ENCODE peak calls at places on chromosomes 7 and 10, in ten cellular contexts. M is IMR-90, C is HCT116, R is gastrocnemius medialis, B is suprapubic skin, K is A549, V is testis, G is transverse colon, E is GM12892, N is HepG2. F is an unnamed sample.

GRCh38 chr10:27687326-27687725 is 58.3 kb downstream of the MKX start:
- DNase-seq in K (no peak), M (peak), E (no peak), N (no peak), R (no peak), G (no peak), V (no peak), C (no peak), B (no peak), F (no peak)

GRCh38 chr10:15737635-15738034 is 17.9 kb upstream of the ITGA8 start:
- DNase-seq in K (no peak), M (no peak), E (no peak), V (no peak), N (no peak), C (no peak), G (no peak), R (no peak), B (no peak), F (no peak)

GRCh38 chr7:108662783-108663182 is 93.1 kb downstream of the DNAJB9 start:
- DNase-seq in N (no peak), C (no peak), G (no peak), M (no peak), V (no peak), R (no peak), E (no peak), K (no peak), B (no peak), F (no peak)

GRCh38 chr10:90912854-90913479 is 7.9 kb downstream of the ANKRD1 start:
- DNase-seq in R (no peak), V (no peak), G (no peak), M (no peak), E (no peak), C (no peak), K (no peak), B (no peak), N (no peak), F (no peak)

GRCh38 chr10:116164291-116164690 is 108.7 kb downstream of the GFRA1 start:
- DNase-seq in R (no peak), E (no peak), V (no peak), M (no peak), N (no peak), G (no peak), K (no peak), C (no peak), B (no peak), F (no peak)

GRCh38 chr10:100817268-100817839 is 72.0 kb downstream of the PAX2 start:
- DNase-seq in K (no peak), N (no peak), B (no peak), R (no peak), E (no peak), M (no peak), V (no peak), G (no peak), C (no peak), F (no peak)

GRCh38 chr10:46553238-46554049 is 3.0 kb downstream of the GPRIN2 start:
- DNase-seq in G (peak), R (no peak), M (no peak), K (no peak), B (peak), V (peak), E (no peak), N (no peak), C (no peak), F (no peak)

GRCh38 chr7:95950698-95951097 is 178.3 kb downstream of the DYNC1I1 start:
- DNase-seq in V (no peak), M (no peak), K (no peak), G (no peak), B (no peak), C (no peak), E (no peak), R (no peak), N (no peak), F (no peak)

GRCh38 chr10:26374426-26374825 is 63.7 kb upstream of the APBB1IP start:
- DNase-seq in G (no peak), K (no peak), R (no peak), M (no peak), B (no peak), E (no peak), N (no peak), V (no peak), C (no peak), F (no peak)

DNA sequence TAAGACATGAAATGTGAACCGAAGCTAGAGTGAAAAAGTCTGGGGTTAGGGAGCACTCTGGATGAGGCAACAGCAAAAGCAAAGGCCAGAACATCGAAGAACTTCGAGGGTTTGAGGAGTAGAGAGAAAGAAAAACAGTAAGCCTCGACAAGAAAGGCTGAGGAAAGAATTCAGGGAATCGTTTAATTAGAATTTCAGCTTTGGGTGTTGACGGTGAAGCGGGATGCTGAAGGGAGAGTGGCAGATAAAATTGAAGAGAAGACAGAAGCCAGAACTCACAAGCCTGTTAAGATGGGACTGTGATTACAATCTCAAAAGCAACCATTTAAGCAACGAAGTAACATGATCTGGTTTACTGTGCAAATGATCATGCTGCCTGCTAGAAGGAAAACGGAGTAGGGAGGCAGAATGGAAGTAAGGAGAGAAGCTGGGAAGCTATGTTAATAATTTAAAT is 2.1 kb downstream of the TRDMT1 start:
- DNase-seq in V (no peak), C (no peak), N (no peak), R (no peak), M (peak), B (no peak), E (no peak), K (no peak), G (no peak), F (no peak)
- TF ChIP-seq POLR2A in V (no peak), C (no peak), N (no peak), R (peak), M (no peak), B (no peak), E (no peak), K (no peak), G (no peak), F (no peak)

GRCh38 chr7:116952640-116953371 is 495 bp upstream of the ST7 start:
- DNase-seq in V (peak), E (no peak), K (peak), C (peak), B (peak), M (peak), R (peak), N (peak), G (peak), F (no peak)

GRCh38 chr7:116955340-116955739 is 2.0 kb downstream of the ST7 start:
- DNase-seq in V (no peak), G (no peak), N (no peak), E (no peak), R (no peak), K (no peak), M (no peak), C (no peak), B (no peak), F (no peak)

GRCh38 chr7:116953372-116953726 is at the start of gene ST7:
- DNase-seq in M (peak), C (peak), N (peak), R (peak), B (no peak), G (peak), K (peak), E (peak), V (peak), F (peak)

GRCh38 chr7:116954443-116954838 is 1.1 kb downstream of the ST7 start:
- DNase-seq in C (no peak), K (no peak), N (no peak), V (no peak), B (no peak), R (no peak), E (no peak), M (no peak), G (no peak), F (no peak)

GRCh38 chr7:116953727-116954442 is 584 bp downstream of the ST7 start:
- DNase-seq in V (peak), N (peak), E (peak), R (peak), B (peak), M (peak), C (peak), K (peak), G (peak), F (peak)
- TF ChIP-seq POLR2A in V (no peak), N (peak), E (peak), R (peak), B (no peak), M (peak), C (no peak), K (no peak), G (peak), F (peak)

GRCh38 chr7:119026391-119026790 is 801.9 kb downstream of the ANKRD7 start:
- DNase-seq in C (no peak), R (no peak), V (no peak), E (no peak), K (no peak), M (no peak), G (no peak), N (no peak), B (no peak), F (no peak)
- TF ChIP-seq POLR2A in C (no peak), R (no peak), V (no peak), E (no peak), K (no peak), M (no peak), G (no peak), N (no peak), B (no peak), F (no peak)

DNA sequence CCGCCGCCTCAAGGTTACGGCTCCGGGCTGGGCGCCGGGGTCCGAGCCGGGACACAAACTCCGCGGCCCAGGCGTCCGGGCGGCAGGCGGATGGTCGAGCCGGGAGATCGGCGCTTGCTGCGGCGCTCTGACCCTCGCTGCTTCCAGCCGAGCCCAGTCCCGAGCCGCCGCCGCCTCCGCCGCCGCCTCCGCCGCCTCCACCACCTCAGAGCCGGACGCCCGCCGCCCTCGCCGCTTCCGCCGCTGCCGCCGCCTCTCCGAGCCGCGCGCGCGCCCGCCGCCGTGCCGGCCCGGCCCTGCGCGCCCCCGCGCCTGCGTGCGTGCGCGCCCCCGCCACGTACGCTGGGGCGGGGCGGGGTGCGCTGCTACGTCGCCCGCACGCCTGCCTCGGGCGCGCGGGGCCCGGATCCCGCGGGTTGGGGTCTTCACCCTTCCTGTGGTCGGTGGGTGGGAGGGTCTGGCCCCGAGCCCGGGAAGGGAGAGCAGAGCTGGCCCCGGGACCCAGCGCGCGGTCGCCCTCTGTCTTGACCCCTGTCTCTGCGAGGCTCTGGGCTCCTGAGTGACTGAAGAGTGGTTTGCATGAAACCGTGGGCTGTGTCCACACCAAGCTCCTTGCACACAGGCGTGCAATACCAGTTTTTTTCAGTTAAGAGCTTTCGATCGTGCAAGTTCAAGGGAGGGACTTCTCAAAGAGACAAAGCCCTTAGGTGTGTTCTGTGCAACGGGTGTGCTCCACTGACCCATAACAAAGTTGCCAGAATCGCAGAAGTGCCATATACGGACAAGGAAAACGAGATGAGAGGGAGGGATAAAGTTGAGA is at the start of gene SMURF1:
- DNase-seq in G (peak), N (peak), B (peak), K (peak), R (peak), M (peak), E (peak), C (no peak), V (peak), F (peak)
- TF ChIP-seq POLR2A in G (peak), N (peak), B (peak), K (peak), R (peak), M (no peak), E (peak), C (peak), V (no peak), F (peak)

GRCh38 chr7:44978511-44979366 is at the start of gene MYO1G:
- DNase-seq in E (no peak), K (no peak), V (no peak), N (no peak), C (no peak), M (no peak), G (peak), R (no peak), B (no peak), F (no peak)
- TF ChIP-seq POLR2A in E (peak), K (no peak), V (no peak), N (no peak), C (no peak), M (no peak), G (no peak), R (no peak), B (no peak), F (no peak)

GRCh38 chr7:131540491-131541162 is 15.8 kb downstream of the PODXL start:
- DNase-seq in C (no peak), R (peak), V (peak), M (no peak), K (peak), B (no peak), N (peak), E (no peak), G (no peak), F (no peak)
- TF ChIP-seq POLR2A in C (no peak), R (no peak), V (no peak), M (no peak), K (no peak), B (no peak), N (no peak), E (no peak), G (no peak), F (no peak)

GRCh38 chr10:104022020-104022419 is 55.1 kb downstream of the SLK start:
- DNase-seq in G (no peak), M (no peak), C (no peak), B (no peak), V (no peak), K (no peak), N (no peak), E (no peak), R (no peak), F (no peak)
- TF ChIP-seq POLR2A in G (no peak), M (no peak), C (no peak), B (no peak), V (no peak), K (no peak), N (no peak), E (no peak), R (no peak), F (no peak)

GRCh38 chr7:128100225-128100948 is 69.2 kb upstream of the LRRC4 start:
- DNase-seq in M (no peak), N (no peak), G (no peak), B (no peak), C (no peak), V (no peak), R (no peak), K (no peak), E (no peak), F (no peak)
- TF ChIP-seq POLR2A in M (no peak), N (no peak), G (no peak), B (no peak), C (no peak), V (no peak), R (no peak), K (no peak), E (no peak), F (no peak)

DNA sequence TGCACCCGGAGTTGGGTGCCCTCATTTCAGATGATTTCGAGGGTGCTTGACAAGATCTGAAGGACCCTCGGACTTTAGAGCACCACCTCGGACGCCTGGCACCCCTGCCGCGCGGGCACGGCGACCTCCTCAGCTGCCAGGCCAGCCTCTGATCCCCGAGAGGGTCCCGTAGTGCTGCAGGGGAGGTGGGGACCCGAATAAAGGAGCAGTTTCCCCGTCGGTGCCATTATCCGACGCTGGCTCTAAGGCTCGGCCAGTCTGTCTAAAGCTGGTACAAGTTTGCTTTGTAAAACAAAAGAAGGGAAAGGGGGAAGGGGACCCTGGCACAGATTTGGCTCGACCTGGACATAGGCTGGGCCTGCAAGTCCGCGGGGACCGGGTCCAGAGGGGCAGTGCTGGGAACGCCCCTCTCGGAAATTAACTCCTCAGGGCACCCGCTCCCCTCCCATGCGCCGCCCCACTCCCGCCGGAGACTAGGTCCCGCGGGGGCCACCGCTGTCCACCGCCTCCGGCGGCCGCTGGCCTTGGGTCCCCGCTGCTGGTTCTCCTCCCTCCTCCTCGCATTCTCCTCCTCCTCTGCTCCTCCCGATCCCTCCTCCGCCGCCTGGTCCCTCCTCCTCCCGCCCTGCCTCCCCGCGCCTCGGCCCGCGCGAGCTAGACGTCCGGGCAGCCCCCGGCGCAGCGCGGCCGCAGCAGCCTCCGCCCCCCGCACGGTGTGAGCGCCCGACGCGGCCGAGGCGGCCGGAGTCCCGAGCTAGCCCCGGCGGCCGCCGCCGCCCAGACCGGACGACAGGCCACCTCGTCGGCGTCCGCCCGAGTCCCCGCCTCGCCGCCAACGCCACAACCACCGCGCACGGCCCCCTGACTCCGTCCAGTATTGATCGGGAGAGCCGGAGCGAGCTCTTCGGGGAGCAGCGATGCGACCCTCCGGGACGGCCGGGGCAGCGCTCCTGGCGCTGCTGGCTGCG is at the start of gene EGFR:
- DNase-seq in R (peak), M (peak), B (peak), K (peak), E (no peak), V (peak), N (no peak), G (peak), C (peak), F (peak)
- TF ChIP-seq POLR2A in R (peak), M (peak), B (peak), K (peak), E (no peak), V (peak), N (no peak), G (peak), C (no peak), F (peak)

GRCh38 chr7:32490127-32490796 is at the start of gene LSM5:
- DNase-seq in K (peak), N (peak), B (peak), M (peak), G (peak), V (peak), E (peak), R (peak), C (peak), F (peak)
- TF ChIP-seq POLR2A in K (peak), N (peak), B (no peak), M (peak), G (peak), V (no peak), E (peak), R (peak), C (peak), F (peak)